ENCODE peak calls at places on chromosomes 3 and 15, in eight cellular contexts. O, W, Y, U, N, D, V and F are unnamed samples.

GRCh38 chr3:57393957-57394356 is 101.5 kb upstream of the ASB14 start:
- DNase-seq in O (no peak), W (no peak), Y (no peak), U (no peak), N (no peak), D (no peak), V (no peak), F (no peak)

GRCh38 chr15:89299896-89300295 is 34.7 kb downstream of the POLG start:
- DNase-seq in O (peak), W (no peak), Y (peak), U (no peak), N (no peak), D (no peak), V (no peak), F (no peak)

GRCh38 chr3:186021673-186022362 is 84.0 kb upstream of the TRA2B start:
- DNase-seq in O (peak), W (no peak), Y (peak), U (no peak), N (no peak), D (no peak), V (peak), F (no peak)

GRCh38 chr3:180180795-180181194 is 144.1 kb upstream of the PEX5L start:
- DNase-seq in O (peak), W (no peak), Y (peak), U (no peak), N (no peak), D (no peak), V (no peak), F (no peak)

GRCh38 chr3:15427182-15427880 is at the start of the genes EAF1 and METTL6:
- DNase-seq in O (peak), W (peak), Y (peak), U (peak), N (peak), D (peak), V (peak), F (peak)

GRCh38 chr15:65361708-65362459 is 15.9 kb downstream of the IGDCC3 start:
- DNase-seq in O (no peak), W (no peak), Y (no peak), U (no peak), N (no peak), D (no peak), V (no peak), F (no peak)

GRCh38 chr3:179688847-179689246 is 36.0 kb downstream of the USP13 start:
- DNase-seq in O (peak), W (no peak), Y (peak), U (no peak), N (no peak), D (no peak), V (no peak), F (no peak)

GRCh38 chr15:57135800-57136199 is 217.4 kb downstream of the TCF12 start:
- DNase-seq in O (no peak), W (no peak), Y (no peak), U (no peak), N (no peak), D (no peak), V (no peak), F (no peak)

GRCh38 chr3:178583963-178584575 is 47.8 kb downstream of the KCNMB2 start:
- DNase-seq in O (no peak), W (no peak), Y (no peak), U (no peak), N (no peak), D (no peak), V (no peak), F (no peak)

GRCh38 chr3:113287818-113288648 is 76.7 kb downstream of the BOC start:
- DNase-seq in O (peak), W (peak), Y (peak), U (no peak), N (peak), D (no peak), V (no peak), F (no peak)

GRCh38 chr15:84671211-84671610 is 13.2 kb upstream of the NMB start:
- DNase-seq in O (peak), W (no peak), Y (peak), U (no peak), N (no peak), D (no peak), V (no peak), F (no peak)

GRCh38 chr15:50135123-50135541 is 16.1 kb upstream of the ATP8B4 start:
- DNase-seq in O (peak), W (no peak), Y (peak), U (no peak), N (no peak), D (no peak), V (no peak), F (no peak)

GRCh38 chr3:28860307-28860706 is 420.6 kb upstream of the RBMS3 start:
- DNase-seq in O (no peak), W (no peak), Y (peak), U (no peak), N (peak), D (no peak), V (no peak), F (no peak)

GRCh38 chr3:143974181-143974876 is 2.7 kb downstream of the DIPK2A start:
- DNase-seq in O (no peak), W (no peak), Y (no peak), U (no peak), N (no peak), D (no peak), V (no peak), F (no peak)

GRCh38 chr3:143975549-143976152 is 4.0 kb downstream of the DIPK2A start:
- DNase-seq in O (peak), W (peak), Y (peak), U (no peak), N (no peak), D (no peak), V (no peak), F (no peak)

GRCh38 chr3:143972495-143973351 is 1.1 kb downstream of the DIPK2A start:
- DNase-seq in O (peak), W (peak), Y (peak), U (peak), N (peak), D (peak), V (peak), F (peak)

GRCh38 chr3:143973352-143974021 is 1.9 kb downstream of the DIPK2A start:
- DNase-seq in O (peak), W (no peak), Y (peak), U (no peak), N (no peak), D (no peak), V (no peak), F (no peak)

DNA sequence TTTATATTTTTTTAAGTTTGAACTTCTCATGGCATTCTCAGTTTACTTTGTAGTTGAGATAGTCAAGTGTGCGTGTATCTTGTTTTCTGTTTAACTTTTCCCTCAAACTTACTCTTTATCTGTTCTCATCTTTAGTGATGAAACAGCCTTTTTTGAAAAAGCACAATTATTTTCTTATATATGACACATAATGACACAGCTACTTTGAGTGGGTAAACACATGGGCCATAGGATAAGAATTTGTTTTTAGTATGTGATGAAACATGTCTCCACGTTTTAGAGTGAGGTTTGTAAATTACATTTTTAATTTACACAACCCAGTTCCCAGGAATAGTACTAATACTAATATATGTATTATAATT is 3.2 kb downstream of the DIPK2A start:
- DNase-seq in O (peak), W (no peak), Y (peak), U (no peak), N (no peak), D (no peak), V (peak), F (no peak)
- H3K27ac ChIP-seq in O (no peak), W (no peak), Y (peak), U (no peak), N (peak), D (peak), V (peak), F (no peak)

GRCh38 chr3:109278141-109278540 is 38.2 kb downstream of the DPPA2 start:
- DNase-seq in O (no peak), W (no peak), Y (no peak), U (no peak), N (no peak), D (no peak), V (no peak), F (no peak)
- H3K27ac ChIP-seq in O (no peak), W (no peak), Y (no peak), U (no peak), N (no peak), D (no peak), V (no peak), F (no peak)

GRCh38 chr15:40942337-40942854 is 10.9 kb upstream of the CHAC1 start:
- DNase-seq in O (no peak), W (no peak), Y (peak), U (no peak), N (no peak), D (no peak), V (no peak), F (no peak)

GRCh38 chr15:40941528-40942336 is 11.5 kb upstream of the CHAC1 start:
- DNase-seq in O (peak), W (peak), Y (peak), U (no peak), N (no peak), D (peak), V (peak), F (peak)

GRCh38 chr15:40942865-40943264 is 10.4 kb upstream of the CHAC1 start:
- DNase-seq in O (no peak), W (no peak), Y (no peak), U (no peak), N (no peak), D (no peak), V (no peak), F (no peak)

GRCh38 chr15:40943764-40944365 is 9.4 kb upstream of the CHAC1 start:
- DNase-seq in O (no peak), W (no peak), Y (no peak), U (no peak), N (no peak), D (no peak), V (no peak), F (no peak)

DNA sequence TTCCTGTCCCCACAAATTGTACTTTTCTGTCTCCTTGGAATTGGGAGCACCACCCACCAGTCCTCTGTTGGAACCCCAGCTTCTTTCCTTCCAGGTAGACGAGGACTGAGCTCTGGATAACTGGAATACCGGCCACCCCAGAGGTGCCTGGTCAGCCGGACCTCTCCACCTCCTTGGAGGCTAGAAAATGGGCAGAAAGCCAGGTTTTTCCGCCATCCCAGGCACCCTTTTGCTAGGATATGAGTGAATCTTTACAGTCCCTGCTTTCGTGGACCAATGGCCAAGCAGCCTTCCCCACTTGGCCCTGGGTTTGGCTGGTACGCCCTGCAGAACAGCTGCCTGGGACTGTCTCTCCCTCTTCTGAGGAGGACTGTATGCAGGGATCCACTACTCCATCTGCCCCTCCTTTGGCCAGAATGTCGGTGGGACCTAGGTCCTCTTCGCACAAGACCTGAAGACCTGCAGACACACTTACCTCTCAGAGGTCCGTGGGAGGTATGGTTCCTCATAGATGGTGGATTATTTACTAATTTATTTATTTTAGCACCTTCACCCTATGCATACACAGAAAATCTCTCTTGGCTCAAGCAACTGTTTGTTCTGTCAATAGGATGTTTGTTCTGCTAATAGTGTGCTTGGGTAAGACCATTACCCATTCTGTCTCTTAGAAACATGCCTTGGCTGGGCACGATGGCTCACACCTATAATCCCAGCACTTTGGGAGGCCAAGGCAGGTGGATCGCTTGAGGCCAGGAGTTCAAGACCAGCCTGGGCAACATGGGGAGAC is 8.6 kb upstream of the CHAC1 start:
- DNase-seq in O (no peak), W (no peak), Y (no peak), U (no peak), N (no peak), D (no peak), V (no peak), F (no peak)
- H3K27ac ChIP-seq in O (no peak), W (no peak), Y (no peak), U (no peak), N (no peak), D (no peak), V (no peak), F (no peak)

GRCh38 chr3:7400360-7400759 is 539.4 kb downstream of the GRM7 start:
- DNase-seq in O (no peak), W (no peak), Y (no peak), U (no peak), N (no peak), D (no peak), V (no peak), F (no peak)

GRCh38 chr3:7397097-7397496 is 536.2 kb downstream of the GRM7 start:
- DNase-seq in O (no peak), W (no peak), Y (no peak), U (no peak), N (no peak), D (no peak), V (no peak), F (no peak)

GRCh38 chr3:7396534-7396933 is 535.6 kb downstream of the GRM7 start:
- DNase-seq in O (no peak), W (no peak), Y (no peak), U (no peak), N (no peak), D (no peak), V (no peak), F (no peak)

GRCh38 chr3:7407107-7407506 is 546.2 kb downstream of the GRM7 start:
- DNase-seq in O (no peak), W (no peak), Y (no peak), U (no peak), N (no peak), D (no peak), V (no peak), F (no peak)

DNA sequence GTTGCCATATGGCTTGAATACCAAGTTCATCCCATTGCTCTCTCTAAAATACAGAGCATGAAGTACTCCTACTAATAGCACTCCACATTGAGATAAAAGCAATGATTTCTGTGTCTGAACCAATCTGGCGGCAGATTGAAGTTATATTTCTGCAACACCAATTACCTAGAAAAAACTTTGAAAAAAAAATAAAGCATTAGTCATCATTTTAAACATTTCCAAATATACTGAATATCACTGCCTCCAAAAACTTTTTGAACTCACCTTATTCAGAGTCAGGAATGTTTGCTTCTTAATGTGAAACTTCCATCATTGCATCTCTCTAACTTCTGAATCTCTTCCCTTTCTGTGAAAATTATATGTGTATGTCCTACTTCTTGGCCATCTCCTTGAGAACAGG is 540.5 kb downstream of the GRM7 start:
- DNase-seq in O (no peak), W (no peak), Y (no peak), U (no peak), N (no peak), D (no peak), V (no peak), F (no peak)
- H3K27ac ChIP-seq in O (no peak), W (no peak), Y (no peak), U (no peak), N (no peak), D (no peak), V (no peak), F (no peak)

DNA sequence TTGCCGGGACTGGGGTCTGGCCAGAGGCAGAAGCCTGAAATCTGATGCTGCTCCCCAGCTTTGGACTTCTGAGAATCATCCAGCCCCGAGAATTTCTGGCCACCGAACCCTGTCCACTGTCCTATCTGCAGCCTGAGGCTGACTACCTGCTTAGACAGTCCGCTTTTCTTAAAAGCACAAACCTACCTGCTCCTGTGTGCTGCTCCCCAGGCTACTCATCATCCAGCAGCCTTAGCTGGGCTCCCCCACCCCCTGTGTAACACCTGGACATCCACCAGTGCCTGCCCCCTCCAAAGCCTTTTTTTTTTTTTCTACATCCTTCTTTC is 101.4 kb upstream of the LIPC start:
- DNase-seq in O (no peak), W (no peak), Y (no peak), U (no peak), N (no peak), D (no peak), V (no peak), F (no peak)
- H3K27ac ChIP-seq in O (peak), W (no peak), Y (no peak), U (no peak), N (peak), D (peak), V (peak), F (no peak)

GRCh38 chr15:98841419-98841970 is 166.1 kb downstream of the PGPEP1L start:
- DNase-seq in O (no peak), W (no peak), Y (no peak), U (no peak), N (no peak), D (no peak), V (no peak), F (no peak)

GRCh38 chr15:98838387-98839259 is 169.0 kb downstream of the PGPEP1L start:
- DNase-seq in O (no peak), W (no peak), Y (no peak), U (no peak), N (no peak), D (no peak), V (no peak), F (no peak)

GRCh38 chr15:98842192-98842972 is 165.2 kb downstream of the PGPEP1L start:
- DNase-seq in O (peak), W (no peak), Y (peak), U (no peak), N (no peak), D (no peak), V (no peak), F (no peak)

GRCh38 chr15:98842973-98843285 is 164.7 kb downstream of the PGPEP1L start:
- DNase-seq in O (no peak), W (no peak), Y (no peak), U (no peak), N (no peak), D (no peak), V (no peak), F (no peak)

DNA sequence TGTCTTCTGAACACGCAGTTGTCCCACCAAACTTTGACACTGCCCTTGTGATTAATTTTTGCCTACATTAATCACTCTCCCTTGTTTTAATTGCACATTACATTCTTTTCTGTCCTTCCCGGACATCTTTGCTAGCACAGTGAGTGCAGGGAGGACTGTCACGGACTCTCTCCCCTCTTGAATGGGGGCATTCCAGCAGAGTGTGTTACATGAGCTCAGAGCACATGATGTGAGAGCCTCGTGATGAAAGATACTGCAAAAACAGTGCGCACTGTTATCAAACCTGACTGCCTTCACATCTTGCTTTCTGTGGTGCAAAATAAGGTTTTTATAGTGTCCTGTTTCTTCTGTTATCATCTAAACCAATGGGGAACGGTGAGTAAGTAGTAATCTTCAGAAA is 167.6 kb downstream of the PGPEP1L start:
- DNase-seq in O (no peak), W (no peak), Y (no peak), U (no peak), N (no peak), D (no peak), V (no peak), F (no peak)
- H3K27ac ChIP-seq in O (no peak), W (no peak), Y (no peak), U (no peak), N (peak), D (no peak), V (no peak), F (no peak)

GRCh38 chr3:191290311-191291025 is 38.7 kb upstream of the CCDC50 start:
- DNase-seq in O (no peak), W (no peak), Y (peak), U (no peak), N (no peak), D (no peak), V (peak), F (no peak)
- H3K27ac ChIP-seq in O (no peak), W (no peak), Y (peak), U (no peak), N (no peak), D (peak), V (no peak), F (no peak)

DNA sequence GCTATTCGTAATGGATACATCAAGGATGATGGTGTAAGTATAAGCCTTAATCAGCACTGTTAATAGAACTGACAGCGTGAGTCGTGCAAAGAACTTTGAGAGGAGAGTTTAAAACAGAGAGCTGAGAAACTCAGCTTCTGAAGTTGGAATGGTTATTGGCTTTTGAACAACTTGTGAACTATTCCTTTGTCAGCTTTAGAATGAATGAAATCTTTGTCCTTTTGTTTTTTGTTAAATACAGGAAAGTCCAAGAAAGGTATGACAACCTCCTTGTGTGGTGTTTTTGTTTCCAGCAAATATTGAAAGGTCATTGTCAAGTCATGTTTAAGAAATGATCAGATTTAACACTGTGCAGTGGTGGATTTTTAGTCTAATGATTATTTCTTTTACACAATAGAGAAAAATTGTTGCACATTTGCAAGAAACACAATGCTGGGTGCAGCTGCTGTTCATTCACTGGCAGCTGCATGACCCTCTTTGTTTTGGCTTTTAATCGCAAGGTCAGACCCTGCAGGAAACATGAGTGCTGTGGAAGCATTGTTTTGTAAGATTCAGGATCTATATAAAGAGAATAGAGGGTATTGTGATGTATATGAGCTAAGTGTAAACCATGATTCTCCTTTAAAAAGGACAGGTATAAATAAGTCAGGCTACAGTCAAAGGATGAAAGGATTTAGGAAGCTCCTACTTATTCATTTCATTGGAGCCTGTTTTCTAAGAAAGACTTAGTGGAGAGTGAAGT is 21.7 kb upstream of the ABHD10 start:
- DNase-seq in O (no peak), W (no peak), Y (no peak), U (no peak), N (no peak), D (no peak), V (no peak), F (no peak)
- H3K27ac ChIP-seq in O (no peak), W (no peak), Y (no peak), U (no peak), N (no peak), D (no peak), V (peak), F (no peak)